ENCODE peak calls at places on chromosomes 1 and 21, in seven cellular contexts. U is neuronal stem cell, V is IMR-90, L is mesendoderm, O is mesenchymal stem cell, D is trophoblast cell, B is H1. X is an unnamed sample.

GRCh38 chr21:42579456-42580075 is 65.9 kb downstream of the SLC37A1 start:
- DNase-seq in U (no peak), V (no peak), L (no peak), O (no peak), D (peak), B (no peak), X (no peak)

GRCh38 chr1:206816390-206817287 is 44.3 kb upstream of the IL10 start:
- DNase-seq in U (no peak), V (peak), L (no peak), O (peak), D (no peak), B (no peak), X (no peak)

GRCh38 chr1:224425279-224425884 is 9.2 kb downstream of the WDR26 start:
- DNase-seq in U (no peak), V (peak), L (no peak), O (no peak), D (no peak), B (no peak), X (no peak)

GRCh38 chr1:208449951-208450350 is 205.8 kb upstream of the PLXNA2 start:
- DNase-seq in U (no peak), V (no peak), L (no peak), O (no peak), D (no peak), B (no peak), X (no peak)

GRCh38 chr1:3504151-3504822 is 49.8 kb downstream of the ARHGEF16 start:
- DNase-seq in U (no peak), V (peak), L (no peak), O (peak), D (peak), B (no peak), X (no peak)

GRCh38 chr1:112618721-112619517 is at the start of gene ST7L:
- DNase-seq in U (peak), V (peak), L (peak), O (peak), D (peak), B (peak), X (peak)

GRCh38 chr1:224929335-224930237 is at the start of gene DNAH14:
- DNase-seq in U (peak), V (peak), L (peak), O (peak), D (peak), B (peak), X (peak)

GRCh38 chr1:119815361-119815760 is 4.1 kb upstream of the REG4 start:
- DNase-seq in U (no peak), V (peak), L (no peak), O (no peak), D (no peak), B (no peak), X (no peak)

GRCh38 chr1:76826072-76826827 is 41.0 kb upstream of the ST6GALNAC5 start:
- DNase-seq in U (no peak), V (peak), L (no peak), O (peak), D (no peak), B (no peak), X (no peak)

GRCh38 chr1:37865348-37866119 is 6.1 kb upstream of the MTF1 start:
- DNase-seq in U (no peak), V (peak), L (no peak), O (no peak), D (no peak), B (no peak), X (no peak)

GRCh38 chr1:237913345-237913744 is 22.6 kb upstream of the ZP4 start:
- DNase-seq in U (no peak), V (no peak), L (no peak), O (no peak), D (no peak), B (no peak), X (no peak)

GRCh38 chr1:86069757-86070145 is 86.8 kb downstream of the COL24A1 start:
- DNase-seq in U (no peak), V (peak), L (no peak), O (no peak), D (no peak), B (no peak), X (no peak)

GRCh38 chr1:232812560-232812959 is 7.3 kb downstream of the MAP10 start:
- DNase-seq in U (no peak), V (no peak), L (no peak), O (no peak), D (no peak), B (no peak), X (no peak)

GRCh38 chr1:62209931-62210595 is 15.4 kb downstream of the L1TD1 start:
- DNase-seq in U (no peak), V (no peak), L (no peak), O (no peak), D (no peak), B (no peak), X (no peak)

GRCh38 chr1:203491664-203492485 is 2.1 kb upstream of the OPTC start:
- DNase-seq in U (no peak), V (no peak), L (peak), O (no peak), D (no peak), B (no peak), X (no peak)
- H3K4ac ChIP-seq in U (no peak), V (no peak), L (no peak), O (no peak), D (no peak), B (no peak), X (no peak)

GRCh38 chr1:116260096-116260495 is 112.9 kb upstream of the ATP1A1 start:
- DNase-seq in U (no peak), V (no peak), L (no peak), O (no peak), D (no peak), B (no peak), X (no peak)

GRCh38 chr1:116259665-116260064 is 113.4 kb upstream of the ATP1A1 start:
- DNase-seq in U (no peak), V (no peak), L (peak), O (no peak), D (no peak), B (no peak), X (no peak)

GRCh38 chr1:116258668-116259419 is 114.2 kb upstream of the ATP1A1 start:
- DNase-seq in U (no peak), V (no peak), L (no peak), O (no peak), D (no peak), B (no peak), X (no peak)

GRCh38 chr1:116261227-116261626 is 111.8 kb upstream of the ATP1A1 start:
- DNase-seq in U (no peak), V (no peak), L (peak), O (no peak), D (no peak), B (no peak), X (peak)

DNA sequence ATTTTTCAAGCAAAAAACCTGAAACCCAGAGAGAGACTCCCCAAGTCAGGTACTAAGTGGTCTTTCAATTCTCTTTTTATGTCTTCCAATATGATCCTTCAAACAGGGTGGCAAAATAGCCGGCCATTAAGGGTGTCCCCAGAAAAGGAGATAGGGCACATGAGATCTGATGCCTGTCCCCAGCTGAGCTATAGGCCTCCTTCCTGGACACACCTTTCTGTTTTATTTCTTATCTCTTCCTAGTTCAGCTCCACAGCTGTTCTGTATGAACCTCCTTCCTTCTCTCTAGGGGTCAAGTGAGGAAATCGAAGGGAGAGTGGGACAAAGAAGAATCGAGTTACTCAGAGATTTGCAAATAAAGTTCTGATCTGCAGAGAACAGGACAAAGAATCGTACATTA is 112.4 kb upstream of the ATP1A1 start:
- DNase-seq in U (no peak), V (no peak), L (no peak), O (no peak), D (no peak), B (no peak), X (no peak)
- H2BK120ac ChIP-seq in U (no peak), V (no peak), L (no peak), O (no peak), D (no peak), B (no peak), X (no peak)

DNA sequence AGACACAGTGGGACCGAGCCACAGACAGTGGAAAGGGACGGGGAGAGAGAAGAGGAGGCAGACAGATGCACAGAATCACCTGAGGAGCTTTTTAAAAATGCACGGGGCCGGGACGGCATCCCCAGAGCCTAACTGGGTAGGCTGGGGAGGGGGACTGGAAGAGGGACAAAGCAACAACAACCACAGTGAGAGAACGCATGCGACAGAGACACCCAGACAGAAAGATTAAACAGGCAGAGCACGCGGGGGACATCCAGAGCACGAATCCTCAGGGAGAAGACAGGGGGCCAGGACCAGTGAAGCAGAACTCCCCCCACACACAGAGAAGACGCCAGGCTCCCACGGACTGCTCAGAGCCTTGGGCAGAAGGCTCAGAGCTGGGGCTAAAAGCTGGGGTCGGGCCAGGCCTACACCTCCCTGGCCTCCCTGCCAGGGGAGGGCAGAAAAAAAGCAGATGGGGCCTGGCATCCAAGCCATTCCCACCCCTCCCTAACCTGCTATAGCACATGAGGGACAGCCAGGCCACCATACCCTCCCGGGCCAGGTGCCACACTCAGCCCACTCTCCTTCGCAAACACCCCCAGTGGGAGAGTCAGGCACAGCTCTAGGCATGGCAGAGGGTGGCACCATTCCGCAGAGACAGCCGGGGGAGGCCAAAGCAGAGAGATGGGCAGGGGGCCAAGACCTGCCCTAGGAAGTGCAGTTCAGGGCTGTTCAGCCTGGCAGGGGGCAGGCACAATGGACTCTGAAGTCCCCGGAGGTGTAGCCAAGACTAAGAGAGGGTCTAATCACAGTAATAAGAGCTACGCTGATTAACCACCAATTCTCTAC is 29.8 kb upstream of the COL16A1 start:
- DNase-seq in U (no peak), V (no peak), L (no peak), O (no peak), D (no peak), B (no peak), X (no peak)
- H2BK5ac ChIP-seq in U (no peak), V (no peak), L (no peak), O (no peak), D (no peak), B (peak), X (no peak)

DNA sequence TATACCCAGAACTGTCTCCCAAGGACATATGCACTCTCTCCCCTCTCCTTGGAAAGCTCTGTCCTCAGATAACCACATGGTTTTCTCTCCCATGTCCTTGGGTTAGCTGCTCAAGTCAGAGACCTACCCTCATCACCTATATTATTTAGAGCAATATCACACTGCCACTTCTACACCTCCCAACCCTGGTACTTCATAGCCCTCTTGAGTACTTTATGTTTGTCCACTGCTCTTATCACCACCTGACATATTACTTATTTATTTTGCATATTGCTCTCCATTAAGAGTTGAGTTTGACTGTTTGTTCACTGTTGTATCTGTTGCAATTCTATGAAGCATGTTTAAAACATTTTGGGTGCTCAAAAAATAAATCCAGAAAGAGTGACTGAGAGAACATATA is 126.3 kb upstream of the ATP1B1 start:
- DNase-seq in U (no peak), V (no peak), L (no peak), O (no peak), D (no peak), B (no peak), X (no peak)
- H3K4ac ChIP-seq in U (no peak), V (no peak), L (no peak), O (no peak), D (no peak), B (no peak), X (no peak)

GRCh38 chr1:231210126-231210525 is 30.9 kb upstream of the GNPAT start:
- DNase-seq in U (no peak), V (no peak), L (no peak), O (no peak), D (no peak), B (no peak), X (no peak)
- H2BK120ac ChIP-seq in U (no peak), V (no peak), L (no peak), O (no peak), D (no peak), B (no peak), X (no peak)

GRCh38 chr1:78329475-78329874 is 161.3 kb upstream of the PTGFR start:
- DNase-seq in U (no peak), V (no peak), L (peak), O (no peak), D (peak), B (no peak), X (no peak)
- H2BK5ac ChIP-seq in U (no peak), V (no peak), L (no peak), O (no peak), D (no peak), B (no peak), X (no peak)

DNA sequence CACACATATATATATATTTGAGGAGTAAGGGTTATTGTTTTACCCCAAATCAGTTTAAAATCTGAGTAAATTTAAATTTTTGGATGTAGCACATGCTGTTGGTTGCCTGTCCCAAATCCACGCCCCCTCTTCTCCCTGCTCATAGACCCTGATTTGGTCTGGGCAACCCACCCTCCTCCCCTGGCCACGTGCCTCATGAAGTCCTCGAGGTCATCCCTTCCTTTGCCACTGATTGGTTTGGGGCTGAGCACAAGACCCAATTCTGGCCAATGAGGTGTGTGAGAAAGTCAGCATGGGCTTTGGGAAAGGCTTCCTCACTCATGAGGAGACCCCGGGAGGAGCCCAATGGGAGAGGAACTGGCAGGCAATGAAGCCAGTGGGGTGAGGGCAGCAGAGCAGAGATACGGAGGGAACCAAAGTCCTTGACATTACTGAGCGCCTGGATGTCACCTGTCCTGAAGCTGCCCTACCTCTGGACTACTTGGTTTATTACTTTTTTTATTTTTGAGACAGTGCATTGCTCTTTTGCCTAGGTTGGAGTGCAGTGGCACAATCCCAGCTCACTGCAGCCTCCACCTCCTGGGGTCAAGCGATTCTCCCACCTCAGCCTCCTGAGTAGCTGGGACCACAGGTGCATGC is 31.3 kb upstream of the GPR157 start:
- DNase-seq in U (no peak), V (no peak), L (no peak), O (no peak), D (no peak), B (no peak), X (no peak)
- H3K4ac ChIP-seq in U (no peak), V (no peak), L (no peak), O (no peak), D (peak), B (no peak), X (no peak)

DNA sequence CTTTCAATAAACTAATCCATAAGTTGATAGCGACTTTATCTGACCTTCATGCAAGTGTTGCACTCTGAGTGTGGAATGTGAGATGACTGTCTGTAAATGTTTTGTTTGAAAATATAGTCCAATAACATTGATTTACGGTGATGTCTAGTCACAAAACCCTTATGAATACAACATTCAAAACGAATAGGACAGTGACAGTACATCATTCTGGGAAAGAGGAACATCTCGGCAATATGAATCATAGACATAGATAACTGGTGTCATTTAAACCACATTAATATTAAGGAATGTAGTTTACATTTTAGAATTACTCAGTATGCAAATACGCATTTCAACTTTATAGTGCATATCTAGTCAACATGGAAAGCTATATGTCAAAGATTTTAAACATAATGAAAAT is 1311.6 kb upstream of the ADGRL4 start:
- DNase-seq in U (no peak), V (no peak), L (no peak), O (no peak), D (no peak), B (no peak), X (no peak)
- H2BK120ac ChIP-seq in U (no peak), V (no peak), L (no peak), O (no peak), D (no peak), B (no peak), X (no peak)

GRCh38 chr1:223143760-223144248 is 756 bp upstream of the TLR5 start:
- DNase-seq in U (no peak), V (no peak), L (no peak), O (no peak), D (no peak), B (no peak), X (no peak)

GRCh38 chr1:223142269-223142668 is 779 bp downstream of the TLR5 start:
- DNase-seq in U (no peak), V (no peak), L (no peak), O (no peak), D (no peak), B (no peak), X (no peak)

GRCh38 chr1:223142795-223143759 is at the start of gene TLR5:
- DNase-seq in U (peak), V (peak), L (peak), O (peak), D (peak), B (peak), X (peak)

GRCh38 chr1:223140551-223140950 is 2.5 kb downstream of the TLR5 start:
- DNase-seq in U (no peak), V (no peak), L (no peak), O (no peak), D (no peak), B (no peak), X (no peak)

GRCh38 chr1:223141021-223141420 is 2.0 kb downstream of the TLR5 start:
- DNase-seq in U (no peak), V (peak), L (no peak), O (peak), D (no peak), B (no peak), X (no peak)
- H2BK5ac ChIP-seq in U (no peak), V (no peak), L (no peak), O (no peak), D (no peak), B (no peak), X (no peak)

X was measured in H9.